ENCODE peak calls at places on chromosomes 2 and 18, in six cellular contexts. P is germinal center; W is ovary; D is stimulated activated CD8-positive, alpha-beta memory T cell treated with anti-CD3 and anti-CD28 coated beads, Interleukin-7, amount 100 ng/mL, for 24 hours; S is endothelial cell; Q is thoracic aorta. J is an unnamed sample.

GRCh38 chr2:201269764-201270163 is 9.4 kb downstream of the CASP8 start:
- DNase-seq in D (no peak), S (no peak), Q (no peak), W (no peak), P (no peak), J (no peak)

GRCh38 chr2:158879229-158879903 is 84.2 kb downstream of the DAPL1 start:
- DNase-seq in D (no peak), S (no peak), P (no peak), Q (no peak), W (no peak), J (no peak)

GRCh38 chr2:158499383-158499782 is 42.6 kb downstream of the PKP4 start:
- DNase-seq in P (no peak), D (no peak), W (no peak), Q (no peak), S (no peak), J (no peak)

GRCh38 chr18:79611040-79611681 is 68.4 kb upstream of the CTDP1 start:
- DNase-seq in D (no peak), W (peak; percentile 72), S (no peak), P (no peak), Q (no peak), J (peak; percentile 74)

GRCh38 chr2:168814046-168814445 is 11.6 kb downstream of the NOSTRIN start:
- DNase-seq in D (no peak), W (no peak), Q (no peak), S (no peak), P (no peak), J (no peak)

GRCh38 chr2:10774394-10774793 is 38.2 kb downstream of the PDIA6 start:
- DNase-seq in D (no peak), Q (no peak), P (no peak), S (no peak), W (no peak), J (no peak)

GRCh38 chr2:1588051-1588993 is 156.0 kb downstream of the PXDN start:
- DNase-seq in W (peak; percentile 21), D (no peak), P (no peak), Q (no peak), S (no peak), J (no peak)

GRCh38 chr18:35095983-35096676 is 54.9 kb downstream of the MAPRE2 start:
- DNase-seq in P (no peak), Q (no peak), S (no peak), W (no peak), D (no peak), J (peak; percentile 30)

GRCh38 chr18:13267517-13267916 is 49.0 kb downstream of the LDLRAD4 start:
- DNase-seq in Q (no peak), P (no peak), W (no peak), D (no peak), S (no peak), J (peak; percentile 11)

GRCh38 chr18:8049147-8049546 is 482.0 kb downstream of the PTPRM start:
- DNase-seq in Q (no peak), D (no peak), P (no peak), W (no peak), S (no peak), J (no peak)

GRCh38 chr2:111905990-111906735 is 7.8 kb downstream of the MERTK start:
- DNase-seq in P (peak; percentile 25), D (no peak), S (no peak), W (no peak), Q (no peak), J (no peak)

GRCh38 chr18:57275111-57275510 is 77.2 kb upstream of the ST8SIA3 start:
- DNase-seq in Q (no peak), W (no peak), S (no peak), D (no peak), P (no peak), J (no peak)

GRCh38 chr18:25533088-25533676 is 181.2 kb upstream of the ZNF521 start:
- DNase-seq in W (no peak), P (no peak), Q (no peak), S (no peak), D (no peak), J (no peak)

GRCh38 chr2:27730249-27730648 is 41.3 kb upstream of the MRPL33 start:
- DNase-seq in W (no peak), S (no peak), P (no peak), D (no peak), Q (no peak), J (no peak)

GRCh38 chr2:174606336-174606735 is 8.7 kb upstream of the WIPF1 start:
- DNase-seq in W (no peak), S (no peak), D (no peak), Q (no peak), P (no peak), J (peak; percentile 73)

GRCh38 chr18:58381676-58382411 is 247.0 kb downstream of the ALPK2 start:
- DNase-seq in D (no peak), W (no peak), Q (no peak), S (no peak), P (no peak), J (no peak)